ENCODE peak calls at places on chromosome 3, in eight cellular contexts. S is psoas muscle, H is uterus, O is MM.1S, U is GM23338, G is mucosa of descending colon, L is heart right ventricle, Z is colonic mucosa. I is an unnamed sample.

GRCh38 chr3:58325525-58325992 is 7.1 kb upstream of the PXK start:
- DNase-seq in Z (no peak), S (no peak), L (no peak), U (no peak), G (no peak), O (peak; percentile 36), H (no peak), I (no peak)

GRCh38 chr3:124786491-124787241 is 56.4 kb downstream of the UMPS start:
- DNase-seq in U (no peak), G (no peak), Z (peak; percentile 41), H (no peak), L (no peak), O (no peak), S (no peak), I (no peak)

GRCh38 chr3:53213276-53213675 is 42.5 kb downstream of the TKT start:
- DNase-seq in Z (no peak), O (no peak), L (no peak), S (no peak), U (no peak), H (no peak), G (no peak), I (no peak)

GRCh38 chr3:79369306-79369705 is 398.5 kb downstream of the ROBO1 start:
- DNase-seq in S (no peak), Z (no peak), H (no peak), L (no peak), U (peak; percentile 24), O (no peak), G (no peak), I (no peak)

GRCh38 chr3:193016437-193016887 is 98.8 kb upstream of the MB21D2 start:
- DNase-seq in G (no peak), Z (no peak), S (peak; percentile 16), U (peak; percentile 57), O (no peak), H (peak; percentile 29), L (peak; percentile 44), I (no peak)

GRCh38 chr3:67655364-67656121 is 1.1 kb upstream of the SUCLG2 start:
- DNase-seq in Z (peak; percentile 35), G (peak; percentile 50), H (peak; percentile 18), U (no peak), L (no peak), S (no peak), O (no peak), I (no peak)

GRCh38 chr3:132001036-132001435 is 33.8 kb downstream of the CPNE4 start:
- DNase-seq in H (no peak), L (no peak), O (no peak), S (no peak), G (no peak), Z (no peak), U (no peak), I (no peak)

GRCh38 chr3:44929782-44930181 is 46.2 kb downstream of the ZDHHC3 start:
- DNase-seq in S (no peak), O (no peak), L (no peak), Z (no peak), H (no peak), G (no peak), U (no peak), I (no peak)

GRCh38 chr3:154792828-154793227 is 287.3 kb upstream of the MME start:
- DNase-seq in S (no peak), H (no peak), L (no peak), U (no peak), Z (no peak), G (no peak), O (no peak), I (no peak)

GRCh38 chr3:175620532-175620931 is 761.4 kb downstream of the NAALADL2 start:
- DNase-seq in U (peak; percentile 10), L (no peak), G (no peak), S (no peak), H (no peak), Z (no peak), O (no peak), I (no peak)

GRCh38 chr3:133706033-133706432 is 40.2 kb upstream of the TF start:
- DNase-seq in S (no peak), G (no peak), Z (no peak), H (no peak), U (peak; percentile 2), O (no peak), L (no peak), I (no peak)

GRCh38 chr3:8857720-8858367 is 88.4 kb upstream of the OXTR start:
- DNase-seq in Z (no peak), O (no peak), L (no peak), S (no peak), U (no peak), G (no peak), H (no peak), I (no peak)

GRCh38 chr3:50550079-50550736 is 17.3 kb downstream of the C3orf18 start:
- DNase-seq in U (peak; percentile 89), Z (peak; percentile 63), L (peak; percentile 54), S (peak; percentile 49), H (peak; percentile 46), O (peak; percentile 29), G (peak; percentile 65), I (peak; percentile 29)

GRCh38 chr3:158330820-158331219 is 220.9 kb downstream of the RSRC1 start:
- DNase-seq in L (no peak), H (no peak), Z (no peak), G (no peak), O (no peak), U (no peak), S (no peak), I (no peak)

GRCh38 chr3:190105876-190106275 is 14.8 kb downstream of the P3H2 start:
- DNase-seq in G (no peak), U (no peak), O (no peak), S (no peak), Z (no peak), L (no peak), H (no peak), I (no peak)

GRCh38 chr3:134795776-134796312 is 784 bp downstream of the EPHB1 start:
- DNase-seq in L (no peak), U (peak; percentile 56), G (no peak), S (no peak), O (peak; percentile 10), H (no peak), Z (no peak), I (no peak)

GRCh38 chr3:134370611-134371451 is 3.4 kb downstream of the AMOTL2 start:
- DNase-seq in H (no peak), O (no peak), U (no peak), Z (no peak), G (no peak), L (no peak), S (no peak), I (no peak)

GRCh38 chr3:97278506-97278905 is 464.1 kb downstream of the EPHA6 start:
- DNase-seq in G (no peak), S (no peak), L (no peak), H (no peak), U (peak; percentile 7), Z (no peak), O (no peak), I (no peak)

GRCh38 chr3:167732313-167733065 is 2.2 kb downstream of the PDCD10 start:
- DNase-seq in L (no peak), S (no peak), H (no peak), G (no peak), O (no peak), U (no peak), Z (no peak), I (no peak)

GRCh38 chr3:163056874-163057497 is 1560.4 kb downstream of the OTOL1 start:
- DNase-seq in S (no peak), Z (peak; percentile 50), H (peak; percentile 35), G (no peak), O (peak; percentile 75), L (no peak), U (peak; percentile 89), I (peak; percentile 16)

GRCh38 chr3:132003685-132004084 is 31.1 kb downstream of the CPNE4 start:
- DNase-seq in G (no peak), L (no peak), S (no peak), U (no peak), Z (no peak), H (no peak), O (no peak), I (no peak)

GRCh38 chr3:172232579-172232978 is 193.2 kb downstream of the FNDC3B start:
- DNase-seq in G (no peak), S (no peak), U (no peak), O (no peak), Z (no peak), H (no peak), L (no peak), I (no peak)

DNA sequence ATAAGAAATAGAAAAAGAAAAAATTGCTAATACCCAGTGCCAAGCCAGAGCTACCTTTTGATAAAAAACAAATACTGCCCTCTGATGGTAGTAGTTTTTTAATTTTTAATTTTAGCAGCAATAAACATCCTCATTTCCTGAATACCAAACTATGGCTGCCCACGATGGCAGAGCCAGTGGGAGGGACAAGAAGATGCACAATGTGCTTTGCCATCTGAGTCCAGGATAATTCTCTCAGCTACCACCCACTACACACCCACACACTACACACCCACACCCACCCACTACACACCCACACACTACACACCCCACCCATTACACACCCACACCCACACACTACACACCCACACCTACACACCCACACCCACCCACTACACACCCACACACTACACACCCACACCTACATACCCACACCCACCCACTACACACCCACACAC is 17.8 kb downstream of the CEP19 start:
- DNase-seq in L (no peak), H (no peak), O (no peak), G (no peak), U (no peak), Z (no peak), S (no peak), I (no peak)
- TF ChIP-seq CTCF in L (peak; percentile 12), H (no peak), O (no peak), G (no peak), U (no peak), Z (no peak), S (no peak), I (no peak)

GRCh38 chr3:107633327-107634141 is 110.8 kb downstream of the BBX start:
- DNase-seq in O (peak; percentile 63), Z (no peak), S (no peak), H (no peak), L (no peak), G (no peak), U (no peak), I (no peak)
- H3K4me1 ChIP-seq in O (peaks cover 25% of the 10 kb centered on the region), Z (no peaks in the 10 kb centered on the region), S (peaks cover 7% of the 10 kb centered on the region), H (no peaks in the 10 kb centered on the region), L (peaks cover 42% of the 10 kb centered on the region), G (no peaks in the 10 kb centered on the region), U (peaks cover 22% of the 10 kb centered on the region), I (no peaks in the 10 kb centered on the region)

GRCh38 chr3:197753263-197753662 is 3.6 kb downstream of the FYTTD1 start:
- DNase-seq in U (no peak), O (no peak), Z (no peak), G (no peak), L (no peak), H (no peak), S (no peak), I (no peak)
- TF ChIP-seq CTCF in U (no peak), O (no peak), Z (no peak), G (no peak), L (no peak), H (no peak), S (peak; percentile 21), I (no peak)

DNA sequence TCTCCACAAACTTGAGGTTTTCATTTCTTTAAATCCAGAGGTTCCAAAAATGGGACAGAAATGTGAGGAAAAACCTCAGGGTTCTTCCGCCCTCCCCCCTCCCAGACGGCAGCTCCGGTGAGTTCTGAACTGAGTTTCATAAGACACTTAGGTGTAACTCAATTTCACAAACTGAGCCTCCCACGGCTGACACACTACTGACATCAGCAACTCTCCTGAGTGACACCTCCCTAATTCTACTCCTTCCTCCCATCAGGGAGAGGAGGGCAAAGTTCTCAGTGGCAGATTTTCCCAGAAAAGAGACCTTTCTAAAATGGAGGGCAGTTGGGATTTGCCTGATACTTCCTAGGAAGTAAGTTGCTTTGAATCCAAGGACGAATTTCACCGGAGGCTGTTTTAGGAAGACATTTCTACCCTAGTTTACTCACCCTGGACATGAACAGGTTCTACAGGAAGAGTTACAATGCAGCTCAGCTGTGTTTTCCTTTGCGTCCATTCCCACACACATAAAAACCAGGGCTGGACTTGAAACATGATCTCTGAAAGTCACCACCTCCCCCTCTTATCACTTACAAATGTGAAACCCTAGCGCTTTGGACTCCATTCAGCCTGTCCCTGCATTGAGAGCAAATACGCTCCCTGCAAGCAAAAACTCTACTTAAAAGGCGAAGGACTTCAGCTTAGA is 78.1 kb upstream of the LMOD3 start:
- DNase-seq in S (no peak), Z (peak; percentile 76), G (peak; percentile 45), L (peak; percentile 35), U (peak; percentile 62), O (peak; percentile 34), H (peak; percentile 33), I (no peak)
- H3K4me1 ChIP-seq in S (no peaks in the 10 kb centered on the region), Z (no peaks in the 10 kb centered on the region), G (peaks cover 17% of the 10 kb centered on the region), L (peaks cover 26% of the 10 kb centered on the region), U (peaks cover 28% of the 10 kb centered on the region), O (peaks cover 5% of the 10 kb centered on the region), H (no peaks in the 10 kb centered on the region), I (no peaks in the 10 kb centered on the region)